ENCODE peak calls at places on chromosomes 5 and 9, in eight cellular contexts. Y is neural crest cell, Q is lung, J is progenitor cell of endocrine pancreas, G is adrenal gland, D is astrocyte, S is heart left ventricle, A is nephron progenitor cell. X is an unnamed sample.

GRCh38 chr5:108818613-108819272 is 71.0 kb downstream of the FER start:
- DNase-seq in J (no peak), S (no peak), G (no peak), D (peak), Y (no peak), Q (no peak), A (no peak), X (no peak)

GRCh38 chr9:79682076-79682736 is 110.4 kb downstream of the TLE4 start:
- DNase-seq in Y (no peak), S (no peak), A (no peak), D (peak), G (peak), J (no peak), Q (no peak), X (no peak)

GRCh38 chr9:38107811-38108304 is 38.8 kb upstream of the SHB start:
- DNase-seq in S (no peak), D (peak), A (peak), Y (no peak), Q (no peak), J (no peak), G (peak), X (no peak)

GRCh38 chr5:138969323-138970013 is 94.3 kb upstream of the LRRTM2 start:
- DNase-seq in Y (no peak), S (no peak), J (no peak), G (no peak), D (no peak), A (no peak), Q (no peak), X (no peak)

GRCh38 chr5:145407300-145408047 is 427.7 kb downstream of the PRELID2 start:
- DNase-seq in S (no peak), D (no peak), J (no peak), Y (no peak), A (no peak), G (no peak), Q (no peak), X (no peak)

GRCh38 chr5:171428168-171428658 is 8.8 kb downstream of the FGF18 start:
- DNase-seq in A (no peak), S (no peak), J (no peak), Y (no peak), G (no peak), Q (no peak), D (no peak), X (no peak)

GRCh38 chr9:135338546-135338945 is 141.0 kb upstream of the PPP1R26 start:
- DNase-seq in G (peak), J (no peak), D (no peak), S (no peak), Q (no peak), Y (no peak), A (no peak), X (no peak)

GRCh38 chr9:109574061-109574882 is 76.2 kb upstream of the PTPN3 start:
- DNase-seq in G (peak), Q (peak), D (peak), J (no peak), Y (peak), S (no peak), A (peak), X (no peak)

GRCh38 chr5:31119938-31120641 is 73.4 kb upstream of the CDH6 start:
- DNase-seq in D (peak), Q (no peak), G (no peak), S (no peak), Y (no peak), J (no peak), A (no peak), X (no peak)

GRCh38 chr9:100473271-100474081 is 527 bp downstream of the TMEFF1 start:
- DNase-seq in J (peak), G (no peak), D (peak), S (peak), A (peak), Y (peak), Q (no peak), X (no peak)

GRCh38 chr5:128905225-128906110 is 59.8 kb upstream of the SLC27A6 start:
- DNase-seq in Q (no peak), S (no peak), G (peak), D (peak), A (peak), Y (peak), J (no peak), X (no peak)

GRCh38 chr5:142364251-142365145 is 39.7 kb upstream of the SPRY4 start:
- DNase-seq in Y (no peak), A (peak), Q (no peak), S (peak), J (no peak), G (peak), D (no peak), X (no peak)

GRCh38 chr5:6583049-6583880 is 49.6 kb downstream of the NSUN2 start:
- DNase-seq in G (peak), J (peak), A (peak), Q (peak), Y (peak), D (no peak), S (peak), X (no peak)

GRCh38 chr9:15824310-15824709 is 271.5 kb downstream of the CCDC171 start:
- DNase-seq in Y (no peak), G (no peak), Q (no peak), D (no peak), A (no peak), J (no peak), S (no peak), X (no peak)

GRCh38 chr5:127385936-127386335 is 95.3 kb downstream of the MEGF10 start:
- DNase-seq in D (no peak), A (no peak), Y (no peak), Q (no peak), G (no peak), S (no peak), J (no peak), X (no peak)

GRCh38 chr5:94893404-94894145 is 275.1 kb downstream of the SLF1 start:
- DNase-seq in G (no peak), A (no peak), S (no peak), Q (no peak), Y (no peak), D (peak), J (no peak), X (no peak)

GRCh38 chr9:5629312-5630037 is 568 bp downstream of the RIC1 start:
- DNase-seq in G (peak), Y (peak), D (no peak), A (peak), Q (peak), S (peak), J (peak), X (peak)

GRCh38 chr5:98109561-98110006 is 663.9 kb upstream of the RGMB start:
- DNase-seq in Q (no peak), G (no peak), S (no peak), J (no peak), Y (no peak), D (peak), A (no peak), X (no peak)

GRCh38 chr9:35114113-35114847 is 1.4 kb downstream of the ATOSB start:
- DNase-seq in J (no peak), Y (peak), D (peak), A (peak), Q (peak), G (peak), S (peak), X (peak)

GRCh38 chr5:154202379-154203260 is 12.1 kb downstream of the GALNT10 start:
- DNase-seq in S (no peak), A (no peak), Y (no peak), D (no peak), J (no peak), G (no peak), Q (no peak), X (no peak)

GRCh38 chr5:73431204-73431851 is 17.2 kb downstream of the FOXD1 start:
- DNase-seq in J (no peak), Y (no peak), A (no peak), Q (no peak), G (no peak), D (no peak), S (no peak), X (no peak)

GRCh38 chr5:1343931-1344901 is 683 bp downstream of the CLPTM1L start:
- DNase-seq in D (peak), G (no peak), S (no peak), J (no peak), Q (no peak), Y (no peak), A (peak), X (no peak)

GRCh38 chr9:13034696-13035006 is 244.8 kb downstream of the MPDZ start:
- DNase-seq in Q (no peak), D (no peak), G (no peak), Y (no peak), J (no peak), S (no peak), A (no peak), X (no peak)

GRCh38 chr5:9878196-9878595 is 248.0 kb upstream of the TAS2R1 start:
- DNase-seq in Q (no peak), G (no peak), A (no peak), S (no peak), Y (no peak), D (no peak), J (no peak), X (no peak)

GRCh38 chr9:100492952-100493351 is 20.0 kb downstream of the TMEFF1 start:
- DNase-seq in A (no peak), J (no peak), Q (no peak), D (peak), Y (no peak), G (no peak), S (no peak), X (no peak)

GRCh38 chr5:146072595-146072994 is 32.8 kb downstream of the PLAC8L1 start:
- DNase-seq in D (no peak), S (no peak), A (no peak), J (no peak), G (no peak), Q (no peak), Y (no peak), X (no peak)

GRCh38 chr5:122101636-122102285 is 23.7 kb upstream of the LOX start:
- DNase-seq in G (no peak), S (no peak), J (no peak), A (no peak), Q (no peak), D (peak), Y (no peak), X (no peak)

GRCh38 chr9:79877943-79878612 is 306.3 kb downstream of the TLE4 start:
- DNase-seq in S (no peak), D (no peak), A (no peak), Y (no peak), Q (no peak), G (no peak), J (no peak), X (no peak)

GRCh38 chr5:39608024-39608423 is 183.2 kb upstream of the DAB2 start:
- DNase-seq in Q (no peak), Y (no peak), J (no peak), S (no peak), G (no peak), A (no peak), D (no peak), X (no peak)

GRCh38 chr9:136603216-136603615 is 57.4 kb upstream of the NOTCH1 start:
- DNase-seq in D (no peak), A (no peak), Q (no peak), J (no peak), G (no peak), S (no peak), Y (no peak), X (no peak)

GRCh38 chr9:115385383-115386122 is 267.6 kb upstream of the TNC start:
- DNase-seq in A (no peak), D (no peak), J (no peak), S (no peak), G (no peak), Y (no peak), Q (no peak), X (no peak)

GRCh38 chr9:27408523-27408922 is 111.6 kb upstream of the EQTN start:
- DNase-seq in D (no peak), J (no peak), A (no peak), Q (no peak), S (no peak), G (no peak), Y (no peak), X (no peak)

GRCh38 chr9:8649807-8650206 is 850.2 kb upstream of the DMAC1 start:
- DNase-seq in Q (no peak), S (no peak), D (no peak), A (no peak), Y (no peak), J (no peak), G (no peak), X (no peak)

GRCh38 chr9:8651126-8651525 is 851.5 kb upstream of the DMAC1 start:
- DNase-seq in A (no peak), G (no peak), S (no peak), J (no peak), Y (no peak), Q (no peak), D (no peak), X (no peak)

GRCh38 chr9:8647824-8648223 is 848.2 kb upstream of the DMAC1 start:
- DNase-seq in J (no peak), A (no peak), S (no peak), D (no peak), Y (no peak), G (no peak), Q (no peak), X (no peak)

GRCh38 chr9:8648271-8648670 is 848.7 kb upstream of the DMAC1 start:
- DNase-seq in D (peak), J (no peak), G (no peak), Y (no peak), A (no peak), Q (no peak), S (no peak), X (no peak)

GRCh38 chr9:8649157-8649556 is 849.6 kb upstream of the DMAC1 start:
- DNase-seq in Y (no peak), S (no peak), G (no peak), J (no peak), A (no peak), D (peak), Q (no peak), X (no peak)
- TF ChIP-seq CTCF in Y (no peak), S (no peak), G (no peak), J (no peak), A (no peak), D (no peak), Q (no peak), X (no peak)

GRCh38 chr9:18208166-18209059 is 265.5 kb upstream of the ADAMTSL1 start:
- DNase-seq in A (peak), Q (peak), J (peak), D (peak), S (no peak), G (peak), Y (peak), X (no peak)
- TF ChIP-seq CTCF in A (peak), Q (no peak), J (peak), D (peak), S (peak), G (peak), Y (peak), X (no peak)

GRCh38 chr5:150561192-150561512 is 53.2 kb downstream of the NDST1 start:
- DNase-seq in S (no peak), A (no peak), Y (no peak), Q (no peak), J (no peak), G (no peak), D (no peak), X (no peak)
- TF ChIP-seq CTCF in S (no peak), A (no peak), Y (no peak), Q (no peak), J (no peak), G (peak), D (no peak), X (no peak)

GRCh38 chr9:18610956-18611355 is 137.0 kb downstream of the ADAMTSL1 start:
- DNase-seq in S (no peak), G (no peak), A (no peak), D (no peak), Y (no peak), J (no peak), Q (no peak), X (no peak)

GRCh38 chr9:18606281-18606680 is 132.3 kb downstream of the ADAMTSL1 start:
- DNase-seq in S (no peak), J (no peak), D (peak), G (no peak), Y (no peak), A (no peak), Q (no peak), X (no peak)

GRCh38 chr9:18606831-18607230 is 132.9 kb downstream of the ADAMTSL1 start:
- DNase-seq in Y (no peak), Q (no peak), G (no peak), S (no peak), A (no peak), D (peak), J (no peak), X (no peak)

GRCh38 chr9:18605763-18606162 is 131.8 kb downstream of the ADAMTSL1 start:
- DNase-seq in A (no peak), J (no peak), Y (no peak), D (no peak), G (peak), Q (peak), S (no peak), X (no peak)

DNA sequence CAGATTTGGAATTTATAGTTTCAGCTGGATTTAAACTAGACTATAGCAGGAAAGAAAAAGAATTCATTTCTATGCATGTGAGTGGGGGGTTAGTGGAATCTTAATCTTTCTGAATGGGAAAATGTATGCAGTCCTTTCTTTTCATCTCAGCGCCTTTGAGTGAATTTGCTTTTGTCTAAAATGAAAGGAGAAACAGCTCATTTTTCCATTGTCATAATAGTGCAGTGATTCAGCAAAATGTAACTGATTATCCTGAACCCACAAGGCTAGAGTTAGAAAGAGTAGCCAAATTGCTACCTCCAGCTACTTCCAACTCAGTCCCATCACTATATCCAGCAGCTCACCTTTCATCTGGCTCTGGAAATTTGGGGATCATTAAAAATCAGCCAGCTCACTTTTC is 134.4 kb downstream of the ADAMTSL1 start:
- DNase-seq in A (no peak), Q (no peak), Y (no peak), D (peak), G (no peak), J (no peak), S (no peak), X (no peak)
- TF ChIP-seq CTCF in A (no peak), Q (no peak), Y (no peak), D (no peak), G (no peak), J (no peak), S (no peak), X (no peak)

GRCh38 chr9:73264636-73265035 is 113.0 kb downstream of the ANXA1 start:
- DNase-seq in G (no peak), D (peak), J (no peak), Q (no peak), Y (no peak), S (no peak), A (no peak), X (no peak)

GRCh38 chr9:73265876-73266275 is 114.2 kb downstream of the ANXA1 start:
- DNase-seq in D (no peak), Q (no peak), G (no peak), S (no peak), A (no peak), J (no peak), Y (no peak), X (no peak)

GRCh38 chr9:73270967-73271722 is 119.5 kb downstream of the ANXA1 start:
- DNase-seq in D (peak), G (no peak), S (no peak), Q (no peak), J (no peak), A (no peak), Y (no peak), X (no peak)

DNA sequence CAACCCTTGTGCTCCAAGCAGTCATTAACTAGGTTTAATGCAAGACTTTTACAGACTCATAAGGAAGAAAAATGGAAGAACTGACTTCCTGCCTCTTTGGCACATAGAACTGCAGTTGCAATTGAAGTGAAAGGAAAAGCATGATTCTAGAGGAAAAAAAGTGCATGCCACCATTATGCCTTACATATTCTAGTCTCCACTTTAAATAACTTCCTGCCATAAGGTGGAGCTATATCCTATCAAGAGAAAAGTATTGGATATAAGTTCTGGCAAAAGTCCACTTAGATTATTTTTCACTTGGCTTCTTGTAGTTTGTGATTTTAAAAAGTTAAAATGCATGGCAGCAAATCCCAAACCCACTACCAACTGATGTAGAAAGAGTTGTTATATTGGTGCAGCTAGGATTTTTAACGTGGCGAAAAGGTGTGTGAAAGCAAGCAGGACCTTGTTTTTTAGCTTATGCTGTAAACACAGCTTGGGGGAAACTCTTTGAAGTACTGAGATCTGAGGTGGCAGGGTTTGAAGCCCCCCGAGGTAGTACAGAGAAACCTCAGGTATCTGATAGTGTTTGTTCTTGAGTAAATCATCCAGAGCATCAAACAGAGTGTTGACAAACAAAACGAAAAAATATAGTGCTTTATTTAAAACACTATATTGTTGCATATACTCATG is 117.9 kb downstream of the ANXA1 start:
- DNase-seq in D (peak), J (no peak), A (no peak), Y (no peak), S (no peak), Q (no peak), G (no peak), X (no peak)
- TF ChIP-seq CTCF in D (peak), J (peak), A (peak), Y (peak), S (peak), Q (no peak), G (no peak), X (no peak)